ENCODE peak calls at places on chromosome 14, in four cellular contexts. X, N, D and U are unnamed samples.

GRCh38 chr14:103728721-103729120 is 13.1 kb downstream of the ZFYVE21 start:
- DNase-seq in X (no peak), N (no peak), D (no peak), U (no peak)

GRCh38 chr14:67618617-67619063 is 1.1 kb upstream of the ARG2 start:
- DNase-seq in X (no peak), N (peak), D (peak), U (peak)

GRCh38 chr14:103535081-103535890 is 6.3 kb downstream of the TRMT61A start:
- DNase-seq in X (no peak), N (no peak), D (no peak), U (no peak)

GRCh38 chr14:29926701-29927595 is 699 bp downstream of the PRKD1 start:
- DNase-seq in X (no peak), N (no peak), D (peak), U (peak)

GRCh38 chr14:23321572-23322547 is 603 bp downstream of the PABPN1 start:
- DNase-seq in X (no peak), N (peak), D (peak), U (no peak)

GRCh38 chr14:22718091-22718490 is 48.4 kb upstream of the OXA1L start:
- DNase-seq in X (no peak), N (no peak), D (no peak), U (no peak)

GRCh38 chr14:40574780-40575179 is 1031.9 kb upstream of the LRFN5 start:
- DNase-seq in X (no peak), N (no peak), D (no peak), U (no peak)

GRCh38 chr14:53090853-53091252 is 62.3 kb downstream of the DDHD1 start:
- DNase-seq in X (no peak), N (no peak), D (no peak), U (no peak)

GRCh38 chr14:56474419-56475022 is 105.1 kb upstream of the TMEM260 start:
- DNase-seq in X (no peak), N (no peak), D (peak), U (peak)

GRCh38 chr14:96538663-96539317 is 36.6 kb downstream of the PAPOLA start:
- DNase-seq in X (no peak), N (no peak), D (no peak), U (no peak)

GRCh38 chr14:94379291-94380224 is 8.8 kb downstream of the SERPINA1 start:
- DNase-seq in X (no peak), N (no peak), D (no peak), U (no peak)

GRCh38 chr14:68211421-68211820 is 391.8 kb downstream of the RAD51B start:
- DNase-seq in X (no peak), N (no peak), D (no peak), U (no peak)

GRCh38 chr14:105473677-105474477 is 744 bp upstream of the CRIP2 start:
- DNase-seq in X (peak), N (no peak), D (peak), U (peak)